ENCODE peak calls at places on chromosomes 1 and 21, in nine cellular contexts. U is psoas muscle; Q is mammary epithelial cell; I is BJ; D is stimulated activated CD4-positive, alpha-beta T cell treated with anti-CD3 and anti-CD28 coated beads, Interleukin-2, amount 100 ng/mL, for 48 hours; W is amniotic stem cell; N is activated CD4-positive, alpha-beta T cell treated with anti-CD3 and anti-CD28 coated beads, Interleukin-2, amount 50 U/mL, for 1 hour; J is bronchial epithelial cell; E is GF-D8. O is an unnamed sample.

GRCh38 chr21:40706806-40707205 is 140.2 kb downstream of the DSCAM start:
- DNase-seq in U (no peak), Q (peak), I (no peak), D (no peak), W (no peak), N (no peak), J (peak), E (no peak), O (no peak)

GRCh38 chr1:61951731-61952585 is 209.7 kb downstream of the PATJ start:
- DNase-seq in U (no peak), Q (peak), I (no peak), D (no peak), W (no peak), N (no peak), J (peak), E (no peak), O (no peak)

GRCh38 chr1:15154480-15155036 is 1.0 kb downstream of the TMEM51 start:
- DNase-seq in U (peak), Q (peak), I (no peak), D (no peak), W (no peak), N (no peak), J (peak), E (no peak), O (no peak)

GRCh38 chr1:204817341-204817740 is 53.3 kb upstream of the NFASC start:
- DNase-seq in U (no peak), Q (no peak), I (no peak), D (no peak), W (no peak), N (no peak), J (no peak), E (no peak), O (no peak)

GRCh38 chr1:201496296-201496690 is 10.6 kb downstream of the CSRP1 start:
- DNase-seq in U (no peak), Q (no peak), I (no peak), D (no peak), W (no peak), N (no peak), J (no peak), E (no peak), O (no peak)

GRCh38 chr1:8155528-8156186 is 129.5 kb upstream of the ERRFI1 start:
- DNase-seq in U (no peak), Q (peak), I (no peak), D (no peak), W (no peak), N (no peak), J (peak), E (no peak), O (no peak)

GRCh38 chr1:111538343-111539035 is 35.1 kb upstream of the ADORA3 start:
- DNase-seq in U (no peak), Q (peak), I (no peak), D (no peak), W (no peak), N (no peak), J (no peak), E (no peak), O (no peak)

GRCh38 chr1:10048601-10049000 is 15.8 kb downstream of the UBE4B start:
- DNase-seq in U (no peak), Q (no peak), I (no peak), D (no peak), W (no peak), N (no peak), J (no peak), E (no peak), O (no peak)

GRCh38 chr1:34858901-34859441 is 578 bp downstream of the SMIM12 start:
- DNase-seq in U (peak), Q (no peak), I (no peak), D (peak), W (no peak), N (peak), J (peak), E (no peak), O (no peak)

GRCh38 chr1:150409504-150410362 is 45.8 kb downstream of the RPRD2 start:
- DNase-seq in U (no peak), Q (no peak), I (no peak), D (no peak), W (no peak), N (no peak), J (no peak), E (no peak), O (no peak)